ENCODE peak calls at places on chromosome 18, in ten cellular contexts. One of them, this sample, is unnamed.

GRCh38 chr18:46133534-46133933 is 29.3 kb downstream of the HAUS1 start:
- DNase-seq in Panc1: no peak
- DNase-seq in sigmoid colon: no peak
- DNase-seq in transverse colon: no peak
- DNase-seq in HL-60: no peak
- DNase-seq in spleen: no peak
- DNase-seq in prostate gland: no peak
- DNase-seq in HCT116: no peak
- DNase-seq in endothelial cell of umbilical vein: no peak
- DNase-seq in GM23338: no peak
- DNase-seq in this sample: no peak

GRCh38 chr18:6757966-6758365 is 28.4 kb downstream of the ARHGAP28 start:
- DNase-seq in Panc1: no peak
- DNase-seq in sigmoid colon: no peak
- DNase-seq in transverse colon: no peak
- DNase-seq in HL-60: no peak
- DNase-seq in spleen: no peak
- DNase-seq in prostate gland: no peak
- DNase-seq in HCT116: no peak
- DNase-seq in endothelial cell of umbilical vein: no peak
- DNase-seq in GM23338: no peak
- DNase-seq in this sample: no peak

GRCh38 chr18:13235326-13235937 is 16.9 kb downstream of the LDLRAD4 start:
- DNase-seq in Panc1: no peak
- DNase-seq in sigmoid colon: no peak
- DNase-seq in transverse colon: no peak
- DNase-seq in HL-60: no peak
- DNase-seq in spleen: no peak
- DNase-seq in prostate gland: no peak
- DNase-seq in HCT116: no peak
- DNase-seq in endothelial cell of umbilical vein: peak
- DNase-seq in GM23338: no peak
- DNase-seq in this sample: no peak

GRCh38 chr18:6145645-6146308 is 250.5 kb upstream of the TMEM200C start:
- DNase-seq in Panc1: no peak
- DNase-seq in sigmoid colon: no peak
- DNase-seq in transverse colon: no peak
- DNase-seq in HL-60: no peak
- DNase-seq in spleen: no peak
- DNase-seq in prostate gland: no peak
- DNase-seq in HCT116: no peak
- DNase-seq in endothelial cell of umbilical vein: no peak
- DNase-seq in GM23338: peak
- DNase-seq in this sample: no peak

GRCh38 chr18:25097119-25098114 is 254.5 kb downstream of the ZNF521 start:
- DNase-seq in Panc1: no peak
- DNase-seq in sigmoid colon: no peak
- DNase-seq in transverse colon: no peak
- DNase-seq in HL-60: no peak
- DNase-seq in spleen: no peak
- DNase-seq in prostate gland: no peak
- DNase-seq in HCT116: no peak
- DNase-seq in endothelial cell of umbilical vein: peak
- DNase-seq in GM23338: no peak
- DNase-seq in this sample: no peak

GRCh38 chr18:111292-112014 is 46.9 kb upstream of the USP14 start:
- DNase-seq in Panc1: no peak
- DNase-seq in sigmoid colon: peak
- DNase-seq in transverse colon: peak
- DNase-seq in HL-60: peak
- DNase-seq in spleen: peak
- DNase-seq in prostate gland: peak
- DNase-seq in HCT116: no peak
- DNase-seq in endothelial cell of umbilical vein: peak
- DNase-seq in GM23338: peak
- DNase-seq in this sample: no peak

GRCh38 chr18:37465922-37466321 is 99.7 kb downstream of the CELF4 start:
- DNase-seq in Panc1: no peak
- DNase-seq in sigmoid colon: no peak
- DNase-seq in transverse colon: no peak
- DNase-seq in HL-60: no peak
- DNase-seq in spleen: no peak
- DNase-seq in prostate gland: no peak
- DNase-seq in HCT116: no peak
- DNase-seq in endothelial cell of umbilical vein: no peak
- DNase-seq in GM23338: no peak
- DNase-seq in this sample: no peak

GRCh38 chr18:2914185-2914584 is 67.4 kb downstream of the EMILIN2 start:
- DNase-seq in Panc1: no peak
- DNase-seq in sigmoid colon: peak
- DNase-seq in transverse colon: no peak
- DNase-seq in HL-60: no peak
- DNase-seq in spleen: no peak
- DNase-seq in prostate gland: no peak
- DNase-seq in HCT116: no peak
- DNase-seq in endothelial cell of umbilical vein: no peak
- DNase-seq in GM23338: no peak
- DNase-seq in this sample: no peak

GRCh38 chr18:72652990-72653593 is 109.0 kb upstream of the CBLN2 start:
- DNase-seq in Panc1: peak
- DNase-seq in sigmoid colon: no peak
- DNase-seq in transverse colon: peak
- DNase-seq in HL-60: peak
- DNase-seq in spleen: no peak
- DNase-seq in prostate gland: no peak
- DNase-seq in HCT116: no peak
- DNase-seq in endothelial cell of umbilical vein: peak
- DNase-seq in GM23338: peak
- DNase-seq in this sample: no peak

GRCh38 chr18:37844209-37844970 is 278.8 kb upstream of the CELF4 start:
- DNase-seq in Panc1: no peak
- DNase-seq in sigmoid colon: no peak
- DNase-seq in transverse colon: no peak
- DNase-seq in HL-60: no peak
- DNase-seq in spleen: no peak
- DNase-seq in prostate gland: no peak
- DNase-seq in HCT116: no peak
- DNase-seq in endothelial cell of umbilical vein: no peak
- DNase-seq in GM23338: no peak
- DNase-seq in this sample: peak

GRCh38 chr18:37540424-37541121 is 25.0 kb downstream of the CELF4 start:
- DNase-seq in Panc1: no peak
- DNase-seq in sigmoid colon: no peak
- DNase-seq in transverse colon: no peak
- DNase-seq in HL-60: no peak
- DNase-seq in spleen: peak
- DNase-seq in prostate gland: no peak
- DNase-seq in HCT116: no peak
- DNase-seq in endothelial cell of umbilical vein: no peak
- DNase-seq in GM23338: no peak
- DNase-seq in this sample: no peak

GRCh38 chr18:66511810-66512209 is 92.1 kb downstream of the CDH19 start:
- DNase-seq in Panc1: no peak
- DNase-seq in sigmoid colon: no peak
- DNase-seq in transverse colon: no peak
- DNase-seq in HL-60: no peak
- DNase-seq in spleen: no peak
- DNase-seq in prostate gland: no peak
- DNase-seq in HCT116: no peak
- DNase-seq in endothelial cell of umbilical vein: peak
- DNase-seq in GM23338: no peak
- DNase-seq in this sample: no peak

GRCh38 chr18:12038082-12038660 is 55.5 kb upstream of the ANKRD62 start:
- DNase-seq in Panc1: no peak
- DNase-seq in sigmoid colon: peak
- DNase-seq in transverse colon: peak
- DNase-seq in HL-60: no peak
- DNase-seq in spleen: no peak
- DNase-seq in prostate gland: no peak
- DNase-seq in HCT116: no peak
- DNase-seq in endothelial cell of umbilical vein: no peak
- DNase-seq in GM23338: peak
- DNase-seq in this sample: peak

GRCh38 chr18:12944724-12945123 is 3.1 kb upstream of the SEH1L start:
- DNase-seq in Panc1: no peak
- DNase-seq in sigmoid colon: no peak
- DNase-seq in transverse colon: peak
- DNase-seq in HL-60: peak
- DNase-seq in spleen: no peak
- DNase-seq in prostate gland: peak
- DNase-seq in HCT116: no peak
- DNase-seq in endothelial cell of umbilical vein: no peak
- DNase-seq in GM23338: no peak
- DNase-seq in this sample: no peak

DNA sequence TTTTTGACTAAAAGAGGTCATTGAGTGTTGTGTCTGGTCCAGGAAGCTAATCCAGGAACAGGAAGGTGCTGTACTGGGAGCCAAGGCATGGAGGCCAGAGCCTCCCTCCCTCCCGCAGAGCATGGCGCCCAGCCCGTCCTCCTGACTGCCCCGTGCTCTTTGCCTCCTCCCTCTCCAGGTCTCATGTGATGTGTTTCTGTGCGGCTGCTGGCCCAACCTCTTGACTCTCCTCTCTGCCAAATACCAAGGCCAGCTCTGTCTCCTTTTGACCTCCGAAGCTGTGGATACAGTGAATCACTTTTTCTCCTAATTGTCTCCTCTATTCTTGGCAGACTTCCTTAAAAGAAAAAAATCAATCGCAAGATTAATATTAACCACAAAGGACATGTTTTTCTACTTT is 284.1 kb downstream of the PHLPP1 start:
- DNase-seq in Panc1: no peak
- DNase-seq in sigmoid colon: peak
- DNase-seq in transverse colon: peak
- DNase-seq in HL-60: no peak
- DNase-seq in spleen: peak
- DNase-seq in prostate gland: no peak
- DNase-seq in HCT116: no peak
- DNase-seq in endothelial cell of umbilical vein: peak
- DNase-seq in GM23338: no peak
- DNase-seq in this sample: peak
- TF ChIP-seq POLR2AphosphoS5 in Panc1: no peak
- TF ChIP-seq POLR2AphosphoS5 in sigmoid colon: no peak
- TF ChIP-seq POLR2AphosphoS5 in transverse colon: peak
- TF ChIP-seq POLR2AphosphoS5 in HL-60: no peak
- TF ChIP-seq POLR2AphosphoS5 in spleen: no peak
- TF ChIP-seq POLR2AphosphoS5 in prostate gland: peak
- TF ChIP-seq POLR2AphosphoS5 in HCT116: no peak
- TF ChIP-seq POLR2AphosphoS5 in endothelial cell of umbilical vein: peak
- TF ChIP-seq POLR2AphosphoS5 in GM23338: no peak
- TF ChIP-seq POLR2AphosphoS5 in this sample: peak

DNA sequence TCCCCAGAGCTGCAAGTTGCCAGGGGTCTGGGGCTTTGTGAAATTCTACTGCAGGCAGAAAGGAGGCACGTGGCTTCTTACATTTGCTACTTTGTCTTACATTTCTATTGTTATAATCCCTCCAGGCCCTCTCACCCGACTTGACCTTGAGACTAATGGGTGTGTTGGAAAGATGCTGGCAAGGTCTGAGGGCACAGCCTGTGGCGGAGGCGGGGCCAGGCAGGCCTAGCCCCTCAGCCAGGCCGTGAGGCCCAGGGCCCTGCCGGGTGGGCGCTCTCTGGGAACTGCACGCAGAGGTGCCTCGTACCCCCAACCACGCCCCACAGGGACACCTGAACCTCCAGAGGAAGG is 85.7 kb upstream of the NDUFV2 start:
- DNase-seq in Panc1: no peak
- DNase-seq in sigmoid colon: no peak
- DNase-seq in transverse colon: no peak
- DNase-seq in HL-60: no peak
- DNase-seq in spleen: no peak
- DNase-seq in prostate gland: no peak
- DNase-seq in HCT116: no peak
- DNase-seq in endothelial cell of umbilical vein: no peak
- DNase-seq in GM23338: no peak
- DNase-seq in this sample: no peak
- H3K27ac ChIP-seq in Panc1: peak
- H3K27ac ChIP-seq in sigmoid colon: peak
- H3K27ac ChIP-seq in transverse colon: peak
- H3K27ac ChIP-seq in HL-60: no peak
- H3K27ac ChIP-seq in spleen: peak
- H3K27ac ChIP-seq in prostate gland: peak
- H3K27ac ChIP-seq in HCT116: peak
- H3K27ac ChIP-seq in endothelial cell of umbilical vein: peak
- H3K27ac ChIP-seq in GM23338: no peak
- H3K27ac ChIP-seq in this sample: peak

GRCh38 chr18:61893304-61893970 is 630 bp upstream of the RNF152 start:
- DNase-seq in Panc1: no peak
- DNase-seq in sigmoid colon: peak
- DNase-seq in transverse colon: peak
- DNase-seq in HL-60: no peak
- DNase-seq in spleen: no peak
- DNase-seq in prostate gland: peak
- DNase-seq in HCT116: no peak
- DNase-seq in endothelial cell of umbilical vein: peak
- DNase-seq in GM23338: peak
- DNase-seq in this sample: peak
- TF ChIP-seq POLR2AphosphoS5 in Panc1: no peak
- TF ChIP-seq POLR2AphosphoS5 in sigmoid colon: no peak
- TF ChIP-seq POLR2AphosphoS5 in transverse colon: no peak
- TF ChIP-seq POLR2AphosphoS5 in HL-60: no peak
- TF ChIP-seq POLR2AphosphoS5 in spleen: no peak
- TF ChIP-seq POLR2AphosphoS5 in prostate gland: no peak
- TF ChIP-seq POLR2AphosphoS5 in HCT116: no peak
- TF ChIP-seq POLR2AphosphoS5 in endothelial cell of umbilical vein: peak
- TF ChIP-seq POLR2AphosphoS5 in GM23338: no peak
- TF ChIP-seq POLR2AphosphoS5 in this sample: peak

DNA sequence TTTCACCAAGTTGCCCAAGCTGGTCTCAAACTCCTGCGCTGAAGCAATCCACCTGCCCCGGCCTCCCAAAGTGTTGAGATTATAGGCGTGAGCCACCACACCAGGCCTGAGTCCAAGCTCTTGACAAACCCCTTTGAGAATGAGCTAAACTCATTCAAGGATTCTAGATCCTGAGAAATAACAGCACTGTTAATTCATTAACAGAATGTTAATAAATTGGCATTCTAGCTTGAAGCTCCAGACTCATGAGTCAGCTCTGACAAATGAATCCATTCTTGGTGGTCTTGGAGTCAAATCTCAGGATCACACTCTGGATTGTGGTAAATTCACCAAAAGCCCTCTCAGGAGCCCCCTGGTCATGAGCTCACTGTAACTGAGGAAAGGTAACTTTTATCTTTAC is 1.8 kb downstream of the NARS1 start:
- DNase-seq in Panc1: no peak
- DNase-seq in sigmoid colon: no peak
- DNase-seq in transverse colon: no peak
- DNase-seq in HL-60: no peak
- DNase-seq in spleen: no peak
- DNase-seq in prostate gland: no peak
- DNase-seq in HCT116: no peak
- DNase-seq in endothelial cell of umbilical vein: no peak
- DNase-seq in GM23338: no peak
- DNase-seq in this sample: no peak
- H3K27ac ChIP-seq in Panc1: peak
- H3K27ac ChIP-seq in sigmoid colon: no peak
- H3K27ac ChIP-seq in transverse colon: no peak
- H3K27ac ChIP-seq in HL-60: peak
- H3K27ac ChIP-seq in spleen: no peak
- H3K27ac ChIP-seq in prostate gland: no peak
- H3K27ac ChIP-seq in HCT116: no peak
- H3K27ac ChIP-seq in endothelial cell of umbilical vein: peak
- H3K27ac ChIP-seq in GM23338: no peak
- H3K27ac ChIP-seq in this sample: no peak

This sample was measured in vagina.